ENCODE peak calls at places on chromosomes 4 and X, in seven cellular contexts. One of them, this sample, is unnamed.
A peak's percentile ranks its signal among the peaks of the same experiment; 100 is the strongest.

GRCh38 chr4:119132306-119132705 is 3.3 kb upstream of the MYOZ2 start:
- DNase-seq in sigmoid colon: no peak
- DNase-seq in breast epithelium: no peak
- DNase-seq in HCT116: no peak
- DNase-seq in stomach: no peak
- DNase-seq in upper lobe of left lung: no peak
- DNase-seq in endothelial cell of umbilical vein: no peak
- DNase-seq in this sample: no peak

GRCh38 chr4:40992472-40993298 is 221.7 kb downstream of the APBB2 start:
- DNase-seq in sigmoid colon: no peak
- DNase-seq in breast epithelium: no peak
- DNase-seq in HCT116: no peak
- DNase-seq in stomach: no peak
- DNase-seq in upper lobe of left lung: no peak
- DNase-seq in endothelial cell of umbilical vein: peak; percentile 82
- DNase-seq in this sample: no peak

GRCh38 chrX:22686138-22686541 is 313.6 kb upstream of the DDX53 start:
- DNase-seq in sigmoid colon: peak; percentile 61
- DNase-seq in breast epithelium: no peak
- DNase-seq in HCT116: no peak
- DNase-seq in stomach: no peak
- DNase-seq in upper lobe of left lung: no peak
- DNase-seq in endothelial cell of umbilical vein: peak; percentile 92
- DNase-seq in this sample: peak; percentile 51

GRCh38 chrX:152220612-152221011 is 82.2 kb upstream of the MAGEA10 start:
- DNase-seq in sigmoid colon: no peak
- DNase-seq in breast epithelium: no peak
- DNase-seq in HCT116: no peak
- DNase-seq in stomach: no peak
- DNase-seq in upper lobe of left lung: no peak
- DNase-seq in endothelial cell of umbilical vein: no peak
- DNase-seq in this sample: no peak

GRCh38 chrX:48937065-48937907 is 18.5 kb upstream of the PIM2 start:
- DNase-seq in sigmoid colon: no peak
- DNase-seq in breast epithelium: no peak
- DNase-seq in HCT116: no peak
- DNase-seq in stomach: peak; percentile 72
- DNase-seq in upper lobe of left lung: peak; percentile 75
- DNase-seq in endothelial cell of umbilical vein: no peak
- DNase-seq in this sample: peak; percentile 97

GRCh38 chr4:95317124-95317820 is 231.5 kb downstream of the UNC5C start:
- DNase-seq in sigmoid colon: no peak
- DNase-seq in breast epithelium: no peak
- DNase-seq in HCT116: no peak
- DNase-seq in stomach: no peak
- DNase-seq in upper lobe of left lung: no peak
- DNase-seq in endothelial cell of umbilical vein: peak; percentile 15
- DNase-seq in this sample: no peak

GRCh38 chrX:103941201-103941975 is 21.0 kb upstream of the TMSB15B start:
- DNase-seq in sigmoid colon: no peak
- DNase-seq in breast epithelium: no peak
- DNase-seq in HCT116: no peak
- DNase-seq in stomach: no peak
- DNase-seq in upper lobe of left lung: no peak
- DNase-seq in endothelial cell of umbilical vein: peak; percentile 37
- DNase-seq in this sample: no peak

GRCh38 chr4:65353098-65353497 is 317.2 kb downstream of the EPHA5 start:
- DNase-seq in sigmoid colon: no peak
- DNase-seq in breast epithelium: no peak
- DNase-seq in HCT116: no peak
- DNase-seq in stomach: no peak
- DNase-seq in upper lobe of left lung: no peak
- DNase-seq in endothelial cell of umbilical vein: no peak
- DNase-seq in this sample: no peak

GRCh38 chr4:98181815-98182214 is 38.5 kb upstream of the STPG2 start:
- DNase-seq in sigmoid colon: no peak
- DNase-seq in breast epithelium: no peak
- DNase-seq in HCT116: no peak
- DNase-seq in stomach: no peak
- DNase-seq in upper lobe of left lung: no peak
- DNase-seq in endothelial cell of umbilical vein: no peak
- DNase-seq in this sample: no peak

GRCh38 chr4:152536545-152537182 is 772 bp upstream of the FBXW7 start:
- DNase-seq in sigmoid colon: no peak
- DNase-seq in breast epithelium: no peak
- DNase-seq in HCT116: peak; percentile 7
- DNase-seq in stomach: no peak
- DNase-seq in upper lobe of left lung: no peak
- DNase-seq in endothelial cell of umbilical vein: no peak
- DNase-seq in this sample: peak; percentile 86

GRCh38 chr4:185395255-185395955 is at the start of gene LRP2BP:
- DNase-seq in sigmoid colon: no peak
- DNase-seq in breast epithelium: no peak
- DNase-seq in HCT116: no peak
- DNase-seq in stomach: no peak
- DNase-seq in upper lobe of left lung: no peak
- DNase-seq in endothelial cell of umbilical vein: peak; percentile 46
- DNase-seq in this sample: no peak

GRCh38 chr4:3415471-3416141 is 26.2 kb upstream of the HGFAC start:
- DNase-seq in sigmoid colon: peak; percentile 43
- DNase-seq in breast epithelium: no peak
- DNase-seq in HCT116: no peak
- DNase-seq in stomach: no peak
- DNase-seq in upper lobe of left lung: peak; percentile 62
- DNase-seq in endothelial cell of umbilical vein: no peak
- DNase-seq in this sample: peak; percentile 60

GRCh38 chr4:154506253-154506652 is 14.7 kb upstream of the DCHS2 start:
- DNase-seq in sigmoid colon: no peak
- DNase-seq in breast epithelium: no peak
- DNase-seq in HCT116: peak; percentile 13
- DNase-seq in stomach: no peak
- DNase-seq in upper lobe of left lung: no peak
- DNase-seq in endothelial cell of umbilical vein: peak; percentile 24
- DNase-seq in this sample: no peak

GRCh38 chrX:146614693-146615524 is 194.7 kb upstream of the CXorf51B start:
- DNase-seq in sigmoid colon: no peak
- DNase-seq in breast epithelium: no peak
- DNase-seq in HCT116: no peak
- DNase-seq in stomach: no peak
- DNase-seq in upper lobe of left lung: no peak
- DNase-seq in endothelial cell of umbilical vein: no peak
- DNase-seq in this sample: no peak

GRCh38 chr4:87228561-87228860 is 8.1 kb upstream of the KLHL8 start:
- DNase-seq in sigmoid colon: no peak
- DNase-seq in breast epithelium: no peak
- DNase-seq in HCT116: no peak
- DNase-seq in stomach: no peak
- DNase-seq in upper lobe of left lung: no peak
- DNase-seq in endothelial cell of umbilical vein: no peak
- DNase-seq in this sample: no peak

GRCh38 chrX:145552643-145553042 is 265.0 kb upstream of the SLITRK2 start:
- DNase-seq in sigmoid colon: no peak
- DNase-seq in breast epithelium: no peak
- DNase-seq in HCT116: no peak
- DNase-seq in stomach: no peak
- DNase-seq in upper lobe of left lung: no peak
- DNase-seq in endothelial cell of umbilical vein: no peak
- DNase-seq in this sample: no peak

GRCh38 chr4:121655320-121656268 is 41.2 kb downstream of the ANXA5 start:
- DNase-seq in sigmoid colon: no peak
- DNase-seq in breast epithelium: no peak
- DNase-seq in HCT116: no peak
- DNase-seq in stomach: no peak
- DNase-seq in upper lobe of left lung: no peak
- DNase-seq in endothelial cell of umbilical vein: no peak
- DNase-seq in this sample: no peak

GRCh38 chrX:84956304-84956703 is 47.4 kb upstream of the APOOL start:
- DNase-seq in sigmoid colon: no peak
- DNase-seq in breast epithelium: no peak
- DNase-seq in HCT116: no peak
- DNase-seq in stomach: no peak
- DNase-seq in upper lobe of left lung: no peak
- DNase-seq in endothelial cell of umbilical vein: no peak
- DNase-seq in this sample: no peak

GRCh38 chr4:38344929-38345328 is 319.1 kb upstream of the KLF3 start:
- DNase-seq in sigmoid colon: no peak
- DNase-seq in breast epithelium: no peak
- DNase-seq in HCT116: no peak
- DNase-seq in stomach: no peak
- DNase-seq in upper lobe of left lung: no peak
- DNase-seq in endothelial cell of umbilical vein: no peak
- DNase-seq in this sample: no peak

GRCh38 chr4:168917150-168917779 is 92.8 kb downstream of the CBR4 start:
- DNase-seq in sigmoid colon: no peak
- DNase-seq in breast epithelium: no peak
- DNase-seq in HCT116: peak; percentile 22
- DNase-seq in stomach: no peak
- DNase-seq in upper lobe of left lung: no peak
- DNase-seq in endothelial cell of umbilical vein: peak; percentile 65
- DNase-seq in this sample: no peak

GRCh38 chr4:127518022-127518421 is 114.7 kb upstream of the INTU start:
- DNase-seq in sigmoid colon: no peak
- DNase-seq in breast epithelium: no peak
- DNase-seq in HCT116: no peak
- DNase-seq in stomach: no peak
- DNase-seq in upper lobe of left lung: no peak
- DNase-seq in endothelial cell of umbilical vein: no peak
- DNase-seq in this sample: no peak
- TF ChIP-seq CTCF in sigmoid colon: no peak
- TF ChIP-seq CTCF in breast epithelium: no peak
- TF ChIP-seq CTCF in HCT116: no peak
- TF ChIP-seq CTCF in stomach: no peak
- TF ChIP-seq CTCF in upper lobe of left lung: no peak
- TF ChIP-seq CTCF in endothelial cell of umbilical vein: no peak
- TF ChIP-seq CTCF in this sample: no peak

GRCh38 chr4:125314676-125315570 is at the start of gene FAT4:
- DNase-seq in sigmoid colon: peak; percentile 98
- DNase-seq in breast epithelium: peak; percentile 85
- DNase-seq in HCT116: peak; percentile 85
- DNase-seq in stomach: peak; percentile 86
- DNase-seq in upper lobe of left lung: peak; percentile 95
- DNase-seq in endothelial cell of umbilical vein: peak; percentile 99
- DNase-seq in this sample: peak; percentile 91
- TF ChIP-seq POLR2AphosphoS5 in sigmoid colon: peak; percentile 81
- TF ChIP-seq POLR2AphosphoS5 in breast epithelium: no peak
- TF ChIP-seq POLR2AphosphoS5 in HCT116: peak; percentile 53
- TF ChIP-seq POLR2AphosphoS5 in stomach: peak; percentile 33
- TF ChIP-seq POLR2AphosphoS5 in upper lobe of left lung: peak; percentile 76
- TF ChIP-seq POLR2AphosphoS5 in endothelial cell of umbilical vein: peak; percentile 74
- TF ChIP-seq POLR2AphosphoS5 in this sample: peak; percentile 69

GRCh38 chrX:135185795-135186443 is 14.7 kb upstream of the CT55 start:
- DNase-seq in sigmoid colon: no peak
- DNase-seq in breast epithelium: no peak
- DNase-seq in HCT116: peak; percentile 42
- DNase-seq in stomach: no peak
- DNase-seq in upper lobe of left lung: no peak
- DNase-seq in endothelial cell of umbilical vein: peak; percentile 30
- DNase-seq in this sample: no peak
- TF ChIP-seq CTCF in sigmoid colon: no peak
- TF ChIP-seq CTCF in breast epithelium: no peak
- TF ChIP-seq CTCF in HCT116: peak; percentile 58
- TF ChIP-seq CTCF in stomach: no peak
- TF ChIP-seq CTCF in upper lobe of left lung: peak; percentile 14
- TF ChIP-seq CTCF in endothelial cell of umbilical vein: peak; percentile 36
- TF ChIP-seq CTCF in this sample: no peak

DNA sequence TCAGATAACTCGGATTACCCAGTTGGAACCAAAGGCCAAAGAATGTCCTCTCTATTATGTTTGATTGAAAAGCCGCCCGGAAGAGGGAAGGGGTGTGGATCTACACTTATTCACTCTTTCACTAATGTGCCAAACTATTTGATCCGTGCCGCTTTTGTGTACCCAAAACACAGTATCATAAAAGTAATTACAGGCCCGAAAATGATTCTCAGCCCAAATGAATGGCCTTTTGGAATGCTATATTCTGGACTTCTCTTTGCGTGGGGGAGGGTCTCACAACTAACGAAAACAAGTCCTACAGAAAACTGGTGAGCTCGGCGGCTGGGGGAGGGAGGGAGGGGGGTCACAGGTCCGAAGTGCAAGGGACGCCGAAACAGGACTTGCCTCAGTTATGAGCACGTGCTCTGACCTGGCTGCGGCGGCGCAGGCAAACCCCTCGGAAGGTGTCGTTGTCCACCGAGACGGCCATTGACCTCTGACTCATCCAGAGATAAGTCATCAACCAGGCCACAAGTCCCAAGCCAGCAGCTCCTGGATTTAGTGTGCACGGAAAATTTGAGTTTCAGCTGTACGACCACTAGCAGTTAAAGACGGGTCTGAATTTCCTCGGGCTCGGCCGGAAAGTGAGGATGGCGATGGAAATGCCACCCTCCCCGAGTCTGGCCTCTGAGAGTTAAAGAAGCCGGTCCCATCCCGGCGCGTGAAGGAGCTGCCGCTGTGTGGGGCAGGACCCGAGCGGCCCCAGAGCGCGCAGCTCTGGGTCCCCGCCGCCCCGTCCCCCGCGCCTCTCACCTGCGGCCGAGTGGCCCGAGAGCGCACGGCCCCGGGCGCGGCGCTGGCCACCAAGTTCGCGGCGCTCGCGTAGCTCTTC is 721 bp downstream of the SH3D19 start:
- DNase-seq in sigmoid colon: peak; percentile 77
- DNase-seq in breast epithelium: peak; percentile 42
- DNase-seq in HCT116: peak; percentile 90
- DNase-seq in stomach: peak; percentile 48
- DNase-seq in upper lobe of left lung: peak; percentile 80
- DNase-seq in endothelial cell of umbilical vein: peak; percentile 68
- DNase-seq in this sample: no peak
- TF ChIP-seq POLR2AphosphoS5 in sigmoid colon: no peak
- TF ChIP-seq POLR2AphosphoS5 in breast epithelium: no peak
- TF ChIP-seq POLR2AphosphoS5 in HCT116: peak; percentile 61
- TF ChIP-seq POLR2AphosphoS5 in stomach: no peak
- TF ChIP-seq POLR2AphosphoS5 in upper lobe of left lung: peak; percentile 50
- TF ChIP-seq POLR2AphosphoS5 in endothelial cell of umbilical vein: no peak
- TF ChIP-seq POLR2AphosphoS5 in this sample: no peak